ENCODE peak calls at places on chromosomes 6 and 20, in nine cellular contexts. C is Right ventricle myocardium superior; L is left ventricle myocardium superior; M is stimulated activated CD8-positive, alpha-beta memory T cell treated with anti-CD3 and anti-CD28 coated beads, Interleukin-2, amount 100 ng/mL, for 48 hours; O is activated naive CD4-positive, alpha-beta T cell treated with Interleukin-2 at 50 U/mL for 16 hours; P is T-cell; N is HFF-Myc; Z is adrenal gland; W is HEK293T. S is an unnamed sample.

GRCh38 chr6:35168461-35168861 is 27.3 kb upstream of the TCP11 start:
- DNase-seq in O (no peak), Z (no peak), M (no peak), P (no peak), L (no peak), W (no peak), C (no peak), N (no peak), S (no peak)

GRCh38 chr20:25290646-25291431 is 43.0 kb downstream of the PYGB start:
- DNase-seq in M (no peak), O (no peak), C (peak; percentile 42), P (no peak), W (no peak), N (no peak), L (peak; percentile 46), Z (no peak), S (no peak)

GRCh38 chr6:125781307-125781868 is 9.4 kb upstream of the NCOA7 start:
- DNase-seq in Z (no peak), W (no peak), C (no peak), L (no peak), O (peak; percentile 58), M (no peak), P (no peak), N (no peak), S (no peak)

GRCh38 chr6:1390805-1391511 is 1.6 kb downstream of the FOXF2 start:
- DNase-seq in W (no peak), O (no peak), M (no peak), Z (no peak), C (no peak), N (no peak), P (no peak), L (no peak), S (no peak)

GRCh38 chr20:40538126-40538525 is 150.9 kb downstream of the MAFB start:
- DNase-seq in Z (no peak), N (no peak), O (no peak), L (no peak), W (no peak), P (no peak), C (no peak), M (no peak), S (no peak)

GRCh38 chr6:41787219-41787917 is at the start of gene TOMM6:
- DNase-seq in W (peak; percentile 88), L (peak; percentile 97), C (peak; percentile 98), P (peak; percentile 94), Z (peak; percentile 96), N (peak; percentile 75), O (peak; percentile 96), M (peak; percentile 92), S (peak; percentile 91)

GRCh38 chr6:100617633-100618348 is 153.1 kb upstream of the SIM1 start:
- DNase-seq in C (no peak), N (no peak), P (no peak), M (no peak), L (no peak), O (no peak), W (no peak), Z (no peak), S (no peak)

GRCh38 chr20:44532248-44532980 is 10.5 kb upstream of the SERINC3 start:
- DNase-seq in N (no peak), O (peak; percentile 12), Z (no peak), P (no peak), W (no peak), M (no peak), C (peak; percentile 55), L (peak; percentile 42), S (no peak)

GRCh38 chr6:98937351-98937750 is 10.4 kb downstream of the FBXL4 start:
- DNase-seq in O (no peak), C (no peak), N (no peak), L (no peak), W (no peak), Z (no peak), M (no peak), P (no peak), S (no peak)

GRCh38 chr6:32685603-32686002 is 19.1 kb upstream of the HLA-DQB1 start:
- DNase-seq in Z (no peak), M (no peak), O (peak; percentile 16), C (no peak), N (no peak), W (no peak), P (peak; percentile 7), L (no peak), S (no peak)

GRCh38 chr20:63707558-63708300 is at the start of the genes ARFRP1 and ZGPAT:
- DNase-seq in O (peak; percentile 89), Z (peak; percentile 87), C (peak; percentile 95), N (no peak), L (peak; percentile 96), M (peak; percentile 79), W (peak; percentile 91), P (peak; percentile 84), S (peak; percentile 91)

GRCh38 chr6:142014515-142014914 is 118.2 kb upstream of the GJE1 start:
- DNase-seq in Z (no peak), O (no peak), M (no peak), N (peak; percentile 70), C (no peak), P (no peak), W (no peak), L (no peak), S (no peak)

GRCh38 chr6:7471171-7471570 is 70.3 kb upstream of the DSP start:
- DNase-seq in M (no peak), Z (no peak), O (no peak), L (no peak), N (no peak), P (no peak), W (no peak), C (no peak), S (no peak)

GRCh38 chr6:42503894-42504293 is 52.2 kb upstream of the TRERF1 start:
- DNase-seq in M (no peak), L (no peak), C (no peak), W (no peak), O (no peak), Z (no peak), P (no peak), N (no peak), S (no peak)

GRCh38 chr20:1336699-1337387 is 7.9 kb upstream of the SDCBP2 start:
- DNase-seq in Z (peak; percentile 75), M (no peak), L (peak; percentile 88), O (no peak), N (no peak), C (peak; percentile 88), W (no peak), P (no peak), S (peak; percentile 12)

GRCh38 chr6:33632603-33633039 is 11.5 kb downstream of the ITPR3 start:
- DNase-seq in C (peak; percentile 59), N (no peak), Z (no peak), L (peak; percentile 51), P (peak; percentile 60), W (peak; percentile 78), O (peak; percentile 57), M (no peak), S (peak; percentile 28)

GRCh38 chr6:149147939-149148718 is 169.4 kb upstream of the TAB2 start:
- DNase-seq in M (no peak), L (no peak), Z (no peak), N (no peak), W (no peak), P (no peak), O (no peak), C (no peak), S (no peak)

GRCh38 chr6:136823128-136823660 is 802 bp downstream of the PEX7 start:
- DNase-seq in W (no peak), M (no peak), P (no peak), C (no peak), L (peak; percentile 34), Z (no peak), N (no peak), O (no peak), S (no peak)

GRCh38 chr20:11080010-11080409 is 406.2 kb upstream of the JAG1 start:
- DNase-seq in O (no peak), W (no peak), Z (no peak), M (no peak), C (no peak), N (no peak), L (no peak), P (no peak), S (no peak)

GRCh38 chr20:47974234-47974878 is 189.1 kb upstream of the SULF2 start:
- DNase-seq in L (no peak), P (no peak), C (no peak), M (no peak), N (no peak), W (no peak), O (no peak), Z (no peak), S (no peak)

GRCh38 chr6:14055541-14055940 is 62.0 kb upstream of the CD83 start:
- DNase-seq in M (no peak), P (no peak), N (no peak), W (no peak), C (no peak), O (no peak), L (no peak), Z (no peak), S (no peak)

GRCh38 chr20:7155282-7155681 is 387.8 kb downstream of the BMP2 start:
- DNase-seq in N (no peak), O (no peak), M (no peak), P (no peak), W (no peak), Z (no peak), L (no peak), C (no peak), S (no peak)

GRCh38 chr20:59985864-59986263 is 27.6 kb downstream of the CDH26 start:
- DNase-seq in P (no peak), N (no peak), Z (no peak), O (no peak), M (no peak), L (peak; percentile 56), W (no peak), C (no peak), S (no peak)

GRCh38 chr6:4125933-4126864 is 9.2 kb downstream of the ECI2 start:
- DNase-seq in C (no peak), M (no peak), N (peak; percentile 43), L (no peak), P (no peak), Z (no peak), O (no peak), W (no peak), S (no peak)

GRCh38 chr6:135972586-135972985 is 121.1 kb downstream of the PDE7B start:
- DNase-seq in W (no peak), Z (no peak), L (no peak), O (no peak), N (no peak), C (no peak), P (no peak), M (no peak), S (no peak)

S was measured in activated B cell treated with CpG ODN at 0.5 μM for 24 hours.